ENCODE peak calls at places on chromosomes 2 and 18, in six cellular contexts. One of them, this sample, is unnamed.

GRCh38 chr2:240172071-240172895 is 31.8 kb upstream of the OTOS start:
- DNase-seq in epithelial cell of esophagus: no peak
- DNase-seq in iris pigment epithelial cell: no peak
- DNase-seq in cardiac fibroblast: no peak
- DNase-seq in DMS153: no peak
- DNase-seq in GM03348: no peak
- DNase-seq in this sample: no peak

GRCh38 chr2:96839875-96840850 is 3.7 kb downstream of the ANKRD23 start:
- DNase-seq in iris pigment epithelial cell: no peak
- DNase-seq in cardiac fibroblast: no peak
- DNase-seq in epithelial cell of esophagus: no peak
- DNase-seq in GM03348: no peak
- DNase-seq in DMS153: no peak
- DNase-seq in this sample: no peak

GRCh38 chr18:10732990-10733389 is 207.2 kb downstream of the NAPG start:
- DNase-seq in cardiac fibroblast: no peak
- DNase-seq in iris pigment epithelial cell: no peak
- DNase-seq in GM03348: no peak
- DNase-seq in DMS153: no peak
- DNase-seq in epithelial cell of esophagus: no peak
- DNase-seq in this sample: no peak

GRCh38 chr18:34562252-34562870 is 147.7 kb upstream of the DTNA start:
- DNase-seq in iris pigment epithelial cell: no peak
- DNase-seq in GM03348: no peak
- DNase-seq in epithelial cell of esophagus: no peak
- DNase-seq in DMS153: no peak
- DNase-seq in cardiac fibroblast: no peak
- DNase-seq in this sample: no peak

GRCh38 chr2:27954771-27955384 is 64.3 kb downstream of the BABAM2 start:
- DNase-seq in DMS153: no peak
- DNase-seq in cardiac fibroblast: peak; percentile 99
- DNase-seq in epithelial cell of esophagus: peak; percentile 91
- DNase-seq in iris pigment epithelial cell: peak; percentile 99
- DNase-seq in GM03348: peak; percentile 63
- DNase-seq in this sample: peak; percentile 99

GRCh38 chr2:143528021-143528420 is 398.8 kb downstream of the ARHGAP15 start:
- DNase-seq in cardiac fibroblast: no peak
- DNase-seq in GM03348: peak; percentile 16
- DNase-seq in iris pigment epithelial cell: no peak
- DNase-seq in epithelial cell of esophagus: no peak
- DNase-seq in DMS153: no peak
- DNase-seq in this sample: no peak

GRCh38 chr2:131516011-131516410 is 11.7 kb upstream of the CCDC74A start:
- DNase-seq in epithelial cell of esophagus: no peak
- DNase-seq in cardiac fibroblast: no peak
- DNase-seq in DMS153: no peak
- DNase-seq in GM03348: no peak
- DNase-seq in iris pigment epithelial cell: no peak
- DNase-seq in this sample: no peak

GRCh38 chr18:59011786-59012185 is 127.9 kb upstream of the SEC11C start:
- DNase-seq in DMS153: no peak
- DNase-seq in GM03348: no peak
- DNase-seq in cardiac fibroblast: no peak
- DNase-seq in epithelial cell of esophagus: no peak
- DNase-seq in iris pigment epithelial cell: no peak
- DNase-seq in this sample: no peak

GRCh38 chr2:234025475-234025874 is 25.0 kb upstream of the SPP2 start:
- DNase-seq in cardiac fibroblast: no peak
- DNase-seq in iris pigment epithelial cell: no peak
- DNase-seq in DMS153: no peak
- DNase-seq in epithelial cell of esophagus: no peak
- DNase-seq in GM03348: peak; percentile 50
- DNase-seq in this sample: peak; percentile 5

GRCh38 chr2:42809131-42809875 is 16.9 kb upstream of the HAAO start:
- DNase-seq in cardiac fibroblast: peak; percentile 82
- DNase-seq in iris pigment epithelial cell: no peak
- DNase-seq in GM03348: no peak
- DNase-seq in epithelial cell of esophagus: no peak
- DNase-seq in DMS153: peak; percentile 52
- DNase-seq in this sample: peak; percentile 87

GRCh38 chr2:184945824-184946223 is 347.5 kb downstream of the ZNF804A start:
- DNase-seq in DMS153: no peak
- DNase-seq in iris pigment epithelial cell: no peak
- DNase-seq in GM03348: no peak
- DNase-seq in cardiac fibroblast: no peak
- DNase-seq in epithelial cell of esophagus: no peak
- DNase-seq in this sample: no peak

GRCh38 chr2:8567469-8568108 is 114.3 kb upstream of the ID2 start:
- DNase-seq in GM03348: no peak
- DNase-seq in DMS153: peak; percentile 36
- DNase-seq in epithelial cell of esophagus: no peak
- DNase-seq in cardiac fibroblast: no peak
- DNase-seq in iris pigment epithelial cell: no peak
- DNase-seq in this sample: no peak

GRCh38 chr2:47205576-47206141 is 50.6 kb upstream of the STPG4 start:
- DNase-seq in DMS153: no peak
- DNase-seq in GM03348: peak; percentile 42
- DNase-seq in cardiac fibroblast: no peak
- DNase-seq in epithelial cell of esophagus: no peak
- DNase-seq in iris pigment epithelial cell: peak; percentile 59
- DNase-seq in this sample: peak; percentile 53

GRCh38 chr2:152050915-152051314 is 47.9 kb downstream of the CACNB4 start:
- DNase-seq in DMS153: no peak
- DNase-seq in GM03348: no peak
- DNase-seq in cardiac fibroblast: no peak
- DNase-seq in epithelial cell of esophagus: no peak
- DNase-seq in iris pigment epithelial cell: no peak
- DNase-seq in this sample: no peak

GRCh38 chr2:52821631-52822030 is 946.0 kb upstream of the CHAC2 start:
- DNase-seq in cardiac fibroblast: no peak
- DNase-seq in GM03348: no peak
- DNase-seq in iris pigment epithelial cell: peak; percentile 25
- DNase-seq in epithelial cell of esophagus: peak; percentile 26
- DNase-seq in DMS153: peak; percentile 13
- DNase-seq in this sample: peak; percentile 46

GRCh38 chr2:33023732-33024301 is 77.1 kb downstream of the LTBP1 start:
- DNase-seq in cardiac fibroblast: peak; percentile 55
- DNase-seq in GM03348: no peak
- DNase-seq in iris pigment epithelial cell: no peak
- DNase-seq in epithelial cell of esophagus: no peak
- DNase-seq in DMS153: no peak
- DNase-seq in this sample: no peak

GRCh38 chr2:9813312-9814128 is 29.8 kb upstream of the TAF1B start:
- DNase-seq in cardiac fibroblast: peak; percentile 68
- DNase-seq in iris pigment epithelial cell: peak; percentile 40
- DNase-seq in epithelial cell of esophagus: peak; percentile 60
- DNase-seq in GM03348: peak; percentile 87
- DNase-seq in DMS153: peak; percentile 22
- DNase-seq in this sample: peak; percentile 64

GRCh38 chr2:200786423-200786822 is 25.3 kb upstream of the BZW1 start:
- DNase-seq in cardiac fibroblast: peak; percentile 82
- DNase-seq in epithelial cell of esophagus: peak; percentile 39
- DNase-seq in DMS153: peak; percentile 68
- DNase-seq in iris pigment epithelial cell: peak; percentile 80
- DNase-seq in GM03348: peak; percentile 12
- DNase-seq in this sample: peak; percentile 80

This sample was measured in choroid plexus epithelial cell.